ENCODE peak calls at places on chromosomes 3 and 15, in eight cellular contexts. R is IMR-90, M is aorta, U is astrocyte, J is hepatocyte, G is fibroblast of lung, Q is GM23248, W is GM23338. P is an unnamed sample.

GRCh38 chr3:13053425-13053824 is 19.8 kb downstream of the IQSEC1 start:
- DNase-seq in J (no peak), U (no peak), W (no peak), M (peak; percentile 37), R (no peak), G (no peak), Q (no peak), P (no peak)

GRCh38 chr3:10442151-10442795 is 63.1 kb downstream of the ATP2B2 start:
- DNase-seq in W (no peak), R (peak; percentile 64), M (no peak), Q (peak; percentile 63), G (no peak), U (peak; percentile 63), J (no peak), P (no peak)

GRCh38 chr15:56805466-56806146 is 72.3 kb upstream of the ZNF280D start:
- DNase-seq in R (peak; percentile 87), J (peak; percentile 14), W (no peak), Q (peak; percentile 95), G (peak; percentile 82), U (peak; percentile 91), M (no peak), P (no peak)

GRCh38 chr3:22159004-22159695 is 408.1 kb upstream of the ZNF385D start:
- DNase-seq in W (no peak), U (no peak), R (no peak), Q (no peak), G (no peak), M (no peak), J (peak; percentile 50), P (no peak)

GRCh38 chr15:25684521-25685215 is 178.5 kb downstream of the ATP10A start:
- DNase-seq in G (peak; percentile 57), J (peak; percentile 70), Q (peak; percentile 93), W (no peak), R (peak; percentile 80), M (peak; percentile 70), U (peak; percentile 83), P (no peak)

GRCh38 chr3:16064660-16065414 is 109.6 kb upstream of the GALNT15 start:
- DNase-seq in Q (peak; percentile 92), J (peak; percentile 59), U (peak; percentile 95), R (peak; percentile 97), W (no peak), M (peak; percentile 91), G (peak; percentile 94), P (no peak)

GRCh38 chr15:62912808-62913207 is 129.7 kb upstream of the TPM1 start:
- DNase-seq in R (no peak), W (peak; percentile 62), J (no peak), U (no peak), G (no peak), Q (no peak), M (no peak), P (no peak)

GRCh38 chr3:125602752-125603649 is 7.7 kb upstream of the OSBPL11 start:
- DNase-seq in J (no peak), R (peak; percentile 24), G (peak; percentile 57), U (peak; percentile 83), W (no peak), Q (peak; percentile 84), M (no peak), P (no peak)

GRCh38 chr15:36468746-36469145 is 110.7 kb upstream of the CDIN1 start:
- DNase-seq in R (peak; percentile 100), Q (peak; percentile 43), G (peak; percentile 100), M (no peak), J (peak; percentile 16), U (peak; percentile 97), W (no peak), P (no peak)

GRCh38 chr3:178777718-178778411 is 241.6 kb downstream of the KCNMB2 start:
- DNase-seq in M (no peak), J (no peak), R (peak; percentile 8), Q (peak; percentile 56), W (no peak), U (peak; percentile 18), G (no peak), P (no peak)

GRCh38 chr15:62773369-62774165 is 269.0 kb upstream of the TPM1 start:
- DNase-seq in R (no peak), W (no peak), J (no peak), U (no peak), M (no peak), G (no peak), Q (no peak), P (no peak)

GRCh38 chr15:47711654-47712053 is 5.7 kb upstream of the SEMA6D start:
- DNase-seq in G (peak; percentile 32), Q (peak; percentile 51), M (no peak), J (no peak), R (no peak), U (no peak), W (peak; percentile 65), P (no peak)

GRCh38 chr15:57259511-57260143 is 116.7 kb upstream of the CGNL1 start:
- DNase-seq in J (no peak), R (no peak), M (no peak), G (no peak), Q (no peak), U (no peak), W (peak; percentile 80), P (no peak)

GRCh38 chr3:175898194-175898593 is 1039.1 kb downstream of the NAALADL2 start:
- DNase-seq in M (no peak), U (no peak), J (no peak), W (no peak), R (no peak), G (no peak), Q (no peak), P (no peak)

GRCh38 chr3:186221733-186222378 is 113.0 kb upstream of the ETV5 start:
- DNase-seq in U (no peak), G (no peak), J (no peak), M (no peak), Q (no peak), W (peak; percentile 26), R (no peak), P (no peak)

DNA sequence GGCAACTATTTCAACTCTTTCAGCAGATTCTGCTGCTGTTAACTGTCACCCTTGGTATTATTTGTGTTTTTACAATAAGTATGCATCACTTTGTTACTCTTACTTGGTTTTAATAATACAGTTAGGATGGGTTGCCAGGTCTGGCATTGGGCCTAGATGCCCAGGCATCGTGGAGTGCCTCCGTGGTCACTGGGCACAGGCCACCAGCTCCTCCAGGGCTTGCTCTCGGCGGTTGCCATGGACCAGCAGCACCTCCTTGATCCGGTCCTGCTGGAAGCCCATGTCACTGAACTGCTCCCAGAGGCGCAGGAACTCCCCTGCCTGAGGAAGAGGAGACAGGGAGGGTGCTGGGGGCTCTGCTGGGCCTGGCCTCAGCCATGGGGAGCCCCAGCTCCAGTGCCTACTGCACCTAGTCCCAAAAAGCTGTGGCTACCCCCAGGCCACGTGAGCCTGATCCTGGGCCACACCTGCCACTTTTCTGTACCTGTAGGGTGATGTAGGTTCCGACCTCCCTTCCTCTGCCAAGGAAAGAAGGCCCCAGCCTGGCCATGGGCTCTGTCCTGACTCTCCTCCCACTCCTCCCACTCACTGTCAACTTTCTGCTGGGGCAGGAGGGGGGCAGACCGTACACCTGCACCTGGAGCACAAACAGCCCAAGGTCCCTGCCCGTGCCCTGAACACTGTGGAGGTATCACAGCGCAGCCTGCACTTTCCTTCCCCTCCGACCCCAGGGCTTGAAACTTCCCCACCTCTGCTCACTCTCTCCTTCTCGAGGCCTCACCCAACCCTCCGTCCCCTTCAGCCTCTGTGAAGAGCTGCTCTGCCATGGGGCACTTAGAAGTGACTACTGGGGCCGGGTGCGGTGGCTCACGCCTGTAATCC is 16.6 kb downstream of the KBTBD13 start:
- DNase-seq in R (no peak), J (no peak), M (peak; percentile 68), Q (no peak), G (no peak), W (no peak), U (no peak), P (no peak)
- H3K4me1 ChIP-seq in R (peaks cover 22% of the 10 kb centered on the region), J (peaks cover 44% of the 10 kb centered on the region), M (no peaks in the 10 kb centered on the region), Q (no peaks in the 10 kb centered on the region), G (peaks cover 10% of the 10 kb centered on the region), W (no peaks in the 10 kb centered on the region), U (peaks cover 9% of the 10 kb centered on the region), P (no peaks in the 10 kb centered on the region)

GRCh38 chr15:99708563-99708962 is 24.7 kb downstream of the LYSMD4 start:
- DNase-seq in J (peak; percentile 64), R (peak; percentile 91), Q (peak; percentile 96), M (peak; percentile 86), W (no peak), G (peak; percentile 95), U (peak; percentile 85), P (no peak)
- H3K4me1 ChIP-seq in J (peaks cover 10% of the 10 kb centered on the region), R (peaks cover 13% of the 10 kb centered on the region), Q (peaks cover 33% of the 10 kb centered on the region), M (no peaks in the 10 kb centered on the region), W (peaks cover 4% of the 10 kb centered on the region), G (peaks cover 16% of the 10 kb centered on the region), U (peaks cover 29% of the 10 kb centered on the region), P (peaks cover 19% of the 10 kb centered on the region)

DNA sequence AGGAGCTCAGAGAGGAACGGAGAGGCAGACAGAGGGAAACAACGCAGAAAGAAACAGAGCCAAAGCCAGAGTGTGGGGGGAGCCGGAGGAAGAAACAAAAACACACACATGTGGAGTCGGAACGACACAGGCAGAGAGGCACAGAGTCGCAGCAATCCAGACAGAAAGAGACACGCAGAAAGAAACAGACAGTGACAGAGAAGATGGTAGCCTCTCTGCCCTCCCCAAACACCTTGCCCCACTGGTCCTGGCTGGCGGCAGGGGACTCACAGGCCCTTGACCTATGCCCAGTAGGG is 1.7 kb downstream of the NCKIPSD start:
- DNase-seq in Q (peak; percentile 37), G (no peak), R (no peak), W (no peak), M (no peak), U (no peak), J (no peak), P (no peak)
- H3K4me1 ChIP-seq in Q (peaks cover 14% of the 10 kb centered on the region), G (peaks cover 19% of the 10 kb centered on the region), R (peaks cover 47% of the 10 kb centered on the region), W (peaks cover 7% of the 10 kb centered on the region), M (no peaks in the 10 kb centered on the region), U (peaks cover 29% of the 10 kb centered on the region), J (peaks cover 30% of the 10 kb centered on the region), P (peaks cover 18% of the 10 kb centered on the region)

GRCh38 chr3:39191773-39192172 is 622 bp downstream of the XIRP1 start:
- DNase-seq in G (no peak), J (no peak), Q (no peak), R (no peak), U (no peak), W (no peak), M (no peak), P (no peak)
- H3K4me1 ChIP-seq in G (no peaks in the 10 kb centered on the region), J (no peaks in the 10 kb centered on the region), Q (no peaks in the 10 kb centered on the region), R (peaks cover 10% of the 10 kb centered on the region), U (peaks cover 6% of the 10 kb centered on the region), W (no peaks in the 10 kb centered on the region), M (no peaks in the 10 kb centered on the region), P (no peaks in the 10 kb centered on the region)